ENCODE peak calls at places on chromosomes 7 and 10, in five cellular contexts. One of them, this sample, is unnamed.

GRCh38 chr7:31875424-31875823 is 188.4 kb downstream of the PPP1R17 start:
- DNase-seq in activated T-helper 1 cell treated with Interleukin-2 at 50 U/mL for 16 hours: no peak
- DNase-seq in heart right ventricle: no peak
- DNase-seq in cardiac septum: no peak
- DNase-seq in left ventricle myocardium inferior: no peak
- DNase-seq in this sample: no peak

GRCh38 chr7:119065966-119066365 is 841.5 kb downstream of the ANKRD7 start:
- DNase-seq in activated T-helper 1 cell treated with Interleukin-2 at 50 U/mL for 16 hours: no peak
- DNase-seq in heart right ventricle: no peak
- DNase-seq in cardiac septum: no peak
- DNase-seq in left ventricle myocardium inferior: no peak
- DNase-seq in this sample: no peak

GRCh38 chr7:27697861-27698430 is 35.3 kb upstream of the HIBADH start:
- DNase-seq in activated T-helper 1 cell treated with Interleukin-2 at 50 U/mL for 16 hours: no peak
- DNase-seq in heart right ventricle: no peak
- DNase-seq in cardiac septum: no peak
- DNase-seq in left ventricle myocardium inferior: no peak
- DNase-seq in this sample: no peak

GRCh38 chr10:110101464-110102144 is 93.8 kb downstream of the ADD3 start:
- DNase-seq in activated T-helper 1 cell treated with Interleukin-2 at 50 U/mL for 16 hours: no peak
- DNase-seq in heart right ventricle: no peak
- DNase-seq in cardiac septum: no peak
- DNase-seq in left ventricle myocardium inferior: no peak
- DNase-seq in this sample: no peak

GRCh38 chr7:90250601-90251303 is 5.8 kb downstream of the CFAP69 start:
- DNase-seq in activated T-helper 1 cell treated with Interleukin-2 at 50 U/mL for 16 hours: no peak
- DNase-seq in heart right ventricle: no peak
- DNase-seq in cardiac septum: no peak
- DNase-seq in left ventricle myocardium inferior: no peak
- DNase-seq in this sample: no peak

GRCh38 chr7:121485457-121486243 is 89.5 kb upstream of the FAM3C start:
- DNase-seq in activated T-helper 1 cell treated with Interleukin-2 at 50 U/mL for 16 hours: no peak
- DNase-seq in heart right ventricle: peak; percentile 10
- DNase-seq in cardiac septum: no peak
- DNase-seq in left ventricle myocardium inferior: peak; percentile 25
- DNase-seq in this sample: no peak

GRCh38 chr7:154928136-154929005 is 74.6 kb downstream of the PAXIP1 start:
- DNase-seq in activated T-helper 1 cell treated with Interleukin-2 at 50 U/mL for 16 hours: no peak
- DNase-seq in heart right ventricle: no peak
- DNase-seq in cardiac septum: no peak
- DNase-seq in left ventricle myocardium inferior: no peak
- DNase-seq in this sample: peak; percentile 51

GRCh38 chr7:39133088-39133487 is 155.4 kb downstream of the POU6F2 start:
- DNase-seq in activated T-helper 1 cell treated with Interleukin-2 at 50 U/mL for 16 hours: no peak
- DNase-seq in heart right ventricle: no peak
- DNase-seq in cardiac septum: no peak
- DNase-seq in left ventricle myocardium inferior: no peak
- DNase-seq in this sample: no peak

GRCh38 chr10:1643161-1643910 is 94.0 kb downstream of the ADARB2 start:
- DNase-seq in activated T-helper 1 cell treated with Interleukin-2 at 50 U/mL for 16 hours: no peak
- DNase-seq in heart right ventricle: no peak
- DNase-seq in cardiac septum: peak; percentile 69
- DNase-seq in left ventricle myocardium inferior: no peak
- DNase-seq in this sample: no peak

This sample was measured in right lobe of liver.